ENCODE peak calls at places on chromosomes 12 and 14, in five cellular contexts. Y is activated T-cell treated with anti-CD3 and anti-CD28 coated beads, Interleukin-2, amount 50 U/mL, for 72 hours; R is CD4-positive, alpha-beta memory T cell; V is CD8-positive, alpha-beta memory T cell; P is iPS DF 19.7. D is an unnamed sample.

GRCh38 chr12:98228619-98229538 is 286.5 kb upstream of the TMPO start:
- DNase-seq in Y (no peak), R (no peak), V (no peak), P (no peak), D (no peak)

GRCh38 chr14:104366931-104367810 is 212.4 kb upstream of the C14orf180 start:
- DNase-seq in Y (no peak), R (no peak), V (no peak), P (no peak), D (no peak)

GRCh38 chr14:43503508-43503907 is 1003.6 kb downstream of the FSCB start:
- DNase-seq in Y (no peak), R (no peak), V (no peak), P (no peak), D (no peak)

GRCh38 chr14:100609331-100609870 is 22.2 kb upstream of the BEGAIN start:
- DNase-seq in Y (no peak), R (no peak), V (no peak), P (no peak), D (no peak)

GRCh38 chr14:75049731-75050201 is 1.5 kb downstream of the MLH3 start:
- DNase-seq in Y (no peak), R (no peak), V (no peak), P (no peak), D (no peak)

GRCh38 chr14:39038542-39038941 is 64.5 kb downstream of the SEC23A start:
- DNase-seq in Y (no peak), R (no peak), V (no peak), P (no peak), D (no peak)

GRCh38 chr14:53953828-53954550 is 2.6 kb downstream of the BMP4 start:
- DNase-seq in Y (peak; percentile 12), R (no peak), V (no peak), P (no peak), D (no peak)

GRCh38 chr14:99589651-99590530 is 14.1 kb downstream of the CCDC85C start:
- DNase-seq in Y (no peak), R (no peak), V (no peak), P (no peak), D (no peak)

GRCh38 chr12:11836282-11836963 is 186.9 kb downstream of the ETV6 start:
- DNase-seq in Y (peak; percentile 67), R (peak; percentile 47), V (peak; percentile 2), P (no peak), D (no peak)

GRCh38 chr14:91237219-91237618 is 7.3 kb downstream of the GPR68 start:
- DNase-seq in Y (no peak), R (no peak), V (no peak), P (no peak), D (no peak)

GRCh38 chr12:43969882-43970281 is 134.0 kb downstream of the TMEM117 start:
- DNase-seq in Y (no peak), R (no peak), V (no peak), P (no peak), D (no peak)

GRCh38 chr12:57377103-57377840 is 53.6 kb downstream of the R3HDM2 start:
- DNase-seq in Y (no peak), R (no peak), V (no peak), P (no peak), D (no peak)

GRCh38 chr14:100523536-100524025 is 63.6 kb downstream of the BEGAIN start:
- DNase-seq in Y (no peak), R (peak; percentile 18), V (no peak), P (no peak), D (no peak)

GRCh38 chr12:119988788-119989618 is at the start of gene BICDL1:
- DNase-seq in Y (peak; percentile 99), R (peak; percentile 98), V (peak; percentile 99), P (peak; percentile 72), D (peak; percentile 95)

GRCh38 chr12:68977909-68978610 is 45.1 kb upstream of the CPM start:
- DNase-seq in Y (no peak), R (no peak), V (no peak), P (no peak), D (no peak)

GRCh38 chr14:100573009-100573756 is 14.0 kb downstream of the BEGAIN start:
- DNase-seq in Y (no peak), R (peak; percentile 31), V (no peak), P (no peak), D (no peak)

GRCh38 chr12:110104188-110104969 is 19.8 kb upstream of the IFT81 start:
- DNase-seq in Y (no peak), R (no peak), V (no peak), P (no peak), D (no peak)

GRCh38 chr12:25276199-25276937 is 25.6 kb upstream of the KRAS start:
- DNase-seq in Y (peak; percentile 78), R (no peak), V (no peak), P (no peak), D (no peak)

GRCh38 chr14:72595152-72595551 is 298.7 kb downstream of the DPF3 start:
- DNase-seq in Y (no peak), R (no peak), V (no peak), P (no peak), D (no peak)

GRCh38 chr12:59113831-59114273 is 193.5 kb upstream of the LRIG3 start:
- DNase-seq in Y (peak; percentile 71), R (no peak), V (no peak), P (peak; percentile 56), D (no peak)

D was measured in T-helper 9 cell.